ENCODE peak calls at places on chromosomes 12 and 14, in five cellular contexts. One of them, this sample, is unnamed. For H3K9me2, the result is how much of the 10 kb centered on the place peaks cover.

GRCh38 chr14:73721101-73721821 is 7.1 kb upstream of the PNMA1 start:
- DNase-seq in OCI-LY7: no peak
- DNase-seq in Karpas-422: no peak
- DNase-seq in HCT116: no peak
- DNase-seq in GM23338: peak
- DNase-seq in this sample: no peak

GRCh38 chr12:1930816-1931597 is 12.6 kb upstream of the CACNA2D4 start:
- DNase-seq in Karpas-422: no peak
- DNase-seq in OCI-LY7: no peak
- DNase-seq in HCT116: no peak
- DNase-seq in GM23338: no peak
- DNase-seq in this sample: no peak

GRCh38 chr12:74980510-74980909 is 229.1 kb downstream of the KCNC2 start:
- DNase-seq in GM23338: no peak
- DNase-seq in Karpas-422: no peak
- DNase-seq in HCT116: no peak
- DNase-seq in OCI-LY7: no peak
- DNase-seq in this sample: peak

GRCh38 chr12:116551619-116551951 is 7.6 kb upstream of the MAP1LC3B2 start:
- DNase-seq in HCT116: no peak
- DNase-seq in GM23338: no peak
- DNase-seq in OCI-LY7: no peak
- DNase-seq in Karpas-422: no peak
- DNase-seq in this sample: no peak

GRCh38 chr12:96236221-96236822 is 42.1 kb downstream of the ELK3 start:
- DNase-seq in GM23338: no peak
- DNase-seq in Karpas-422: no peak
- DNase-seq in HCT116: no peak
- DNase-seq in OCI-LY7: no peak
- DNase-seq in this sample: peak

GRCh38 chr12:69508091-69508490 is 37.9 kb downstream of the FRS2 start:
- DNase-seq in OCI-LY7: no peak
- DNase-seq in GM23338: no peak
- DNase-seq in Karpas-422: no peak
- DNase-seq in HCT116: no peak
- DNase-seq in this sample: no peak

GRCh38 chr12:64610660-64611429 is 550 bp downstream of the RASSF3 start:
- DNase-seq in GM23338: peak
- DNase-seq in OCI-LY7: peak
- DNase-seq in Karpas-422: peak
- DNase-seq in HCT116: no peak
- DNase-seq in this sample: peak

GRCh38 chr12:109232731-109233130 is 76.4 kb downstream of the FOXN4 start:
- DNase-seq in OCI-LY7: no peak
- DNase-seq in Karpas-422: no peak
- DNase-seq in GM23338: no peak
- DNase-seq in HCT116: no peak
- DNase-seq in this sample: no peak

GRCh38 chr12:93191956-93192355 is 185.8 kb upstream of the NUDT4 start:
- DNase-seq in Karpas-422: no peak
- DNase-seq in OCI-LY7: no peak
- DNase-seq in GM23338: no peak
- DNase-seq in HCT116: no peak
- DNase-seq in this sample: peak

GRCh38 chr12:34347367-34347766 is 325.1 kb downstream of the ALG10 start:
- DNase-seq in GM23338: peak
- DNase-seq in HCT116: no peak
- DNase-seq in OCI-LY7: no peak
- DNase-seq in Karpas-422: peak
- DNase-seq in this sample: no peak

GRCh38 chr12:91423336-91424050 is 240.9 kb upstream of the DCN start:
- DNase-seq in OCI-LY7: no peak
- DNase-seq in GM23338: peak
- DNase-seq in Karpas-422: peak
- DNase-seq in HCT116: no peak
- DNase-seq in this sample: no peak

GRCh38 chr12:9365296-9365695 is 157.1 kb upstream of the PZP start:
- DNase-seq in GM23338: no peak
- DNase-seq in HCT116: no peak
- DNase-seq in Karpas-422: no peak
- DNase-seq in OCI-LY7: no peak
- DNase-seq in this sample: peak
- H3K9me2 ChIP-seq in GM23338: under half
- H3K9me2 ChIP-seq in HCT116: under half
- H3K9me2 ChIP-seq in Karpas-422: under half
- H3K9me2 ChIP-seq in OCI-LY7: under half
- H3K9me2 ChIP-seq in this sample: under half

GRCh38 chr14:43480961-43481360 is 1026.1 kb downstream of the FSCB start:
- DNase-seq in Karpas-422: no peak
- DNase-seq in GM23338: no peak
- DNase-seq in OCI-LY7: no peak
- DNase-seq in HCT116: no peak
- DNase-seq in this sample: no peak
- H3K9me2 ChIP-seq in Karpas-422: under half
- H3K9me2 ChIP-seq in GM23338: under half
- H3K9me2 ChIP-seq in OCI-LY7: under half
- H3K9me2 ChIP-seq in HCT116: under half
- H3K9me2 ChIP-seq in this sample: under half

GRCh38 chr12:82510386-82510785 is 152.1 kb downstream of the METTL25 start:
- DNase-seq in OCI-LY7: no peak
- DNase-seq in Karpas-422: no peak
- DNase-seq in GM23338: no peak
- DNase-seq in HCT116: no peak
- DNase-seq in this sample: no peak
- H3K9me2 ChIP-seq in OCI-LY7: under half
- H3K9me2 ChIP-seq in Karpas-422: under half
- H3K9me2 ChIP-seq in GM23338: under half
- H3K9me2 ChIP-seq in HCT116: under half
- H3K9me2 ChIP-seq in this sample: under half

GRCh38 chr14:77198576-77198975 is 17.0 kb downstream of the TMEM63C start:
- DNase-seq in OCI-LY7: no peak
- DNase-seq in GM23338: no peak
- DNase-seq in HCT116: no peak
- DNase-seq in Karpas-422: no peak
- DNase-seq in this sample: no peak
- H3K9me2 ChIP-seq in OCI-LY7: under half
- H3K9me2 ChIP-seq in GM23338: under half
- H3K9me2 ChIP-seq in HCT116: under half
- H3K9me2 ChIP-seq in Karpas-422: under half
- H3K9me2 ChIP-seq in this sample: under half

This sample was measured in GM23248.